ENCODE peak calls at places on chromosomes 11 and 22, in six cellular contexts. One of them, this sample, is unnamed.

GRCh38 chr11:35274909-35275807 is 136.2 kb downstream of the CD44 start:
- DNase-seq in thoracic aorta: peak; percentile 47
- DNase-seq in tibial artery: peak; percentile 85
- DNase-seq in tibial nerve: no peak
- DNase-seq in right lobe of liver: peak; percentile 79
- DNase-seq in lower lobe of right lung: peak; percentile 65
- DNase-seq in this sample: no peak

GRCh38 chr11:1919428-1920127 is at the start of gene TNNT3:
- DNase-seq in thoracic aorta: no peak
- DNase-seq in tibial artery: peak; percentile 65
- DNase-seq in tibial nerve: no peak
- DNase-seq in right lobe of liver: no peak
- DNase-seq in lower lobe of right lung: no peak
- DNase-seq in this sample: no peak

GRCh38 chr22:32808038-32808445 is 6.5 kb downstream of the TIMP3 start:
- DNase-seq in thoracic aorta: no peak
- DNase-seq in tibial artery: peak; percentile 1
- DNase-seq in tibial nerve: no peak
- DNase-seq in right lobe of liver: peak; percentile 42
- DNase-seq in lower lobe of right lung: no peak
- DNase-seq in this sample: no peak

GRCh38 chr11:24635588-24636290 is 138.9 kb downstream of the LUZP2 start:
- DNase-seq in thoracic aorta: no peak
- DNase-seq in tibial artery: no peak
- DNase-seq in tibial nerve: no peak
- DNase-seq in right lobe of liver: no peak
- DNase-seq in lower lobe of right lung: no peak
- DNase-seq in this sample: no peak

GRCh38 chr11:121586727-121587126 is 134.0 kb upstream of the SORL1-AS1 start:
- DNase-seq in thoracic aorta: no peak
- DNase-seq in tibial artery: no peak
- DNase-seq in tibial nerve: no peak
- DNase-seq in right lobe of liver: no peak
- DNase-seq in lower lobe of right lung: no peak
- DNase-seq in this sample: no peak

GRCh38 chr22:30408388-30409101 is 11.7 kb downstream of the SEC14L2 start:
- DNase-seq in thoracic aorta: no peak
- DNase-seq in tibial artery: no peak
- DNase-seq in tibial nerve: no peak
- DNase-seq in right lobe of liver: no peak
- DNase-seq in lower lobe of right lung: no peak
- DNase-seq in this sample: no peak

GRCh38 chr11:97722065-97722464 is 1298.7 kb upstream of the CNTN5 start:
- DNase-seq in thoracic aorta: no peak
- DNase-seq in tibial artery: no peak
- DNase-seq in tibial nerve: no peak
- DNase-seq in right lobe of liver: no peak
- DNase-seq in lower lobe of right lung: no peak
- DNase-seq in this sample: no peak

GRCh38 chr22:46538816-46539163 is 1.4 kb upstream of the CELSR1 start:
- DNase-seq in thoracic aorta: no peak
- DNase-seq in tibial artery: no peak
- DNase-seq in tibial nerve: no peak
- DNase-seq in right lobe of liver: no peak
- DNase-seq in lower lobe of right lung: no peak
- DNase-seq in this sample: no peak

GRCh38 chr22:45620707-45621106 is 50.9 kb upstream of the ATXN10 start:
- DNase-seq in thoracic aorta: no peak
- DNase-seq in tibial artery: peak; percentile 3
- DNase-seq in tibial nerve: no peak
- DNase-seq in right lobe of liver: no peak
- DNase-seq in lower lobe of right lung: no peak
- DNase-seq in this sample: no peak

GRCh38 chr11:95084509-95084908 is 5.1 kb upstream of the ENDOD1 start:
- DNase-seq in thoracic aorta: no peak
- DNase-seq in tibial artery: no peak
- DNase-seq in tibial nerve: no peak
- DNase-seq in right lobe of liver: no peak
- DNase-seq in lower lobe of right lung: no peak
- DNase-seq in this sample: no peak

GRCh38 chr11:13210424-13210823 is 67.2 kb upstream of the BMAL1 start:
- DNase-seq in thoracic aorta: no peak
- DNase-seq in tibial artery: peak; percentile 73
- DNase-seq in tibial nerve: peak; percentile 42
- DNase-seq in right lobe of liver: peak; percentile 41
- DNase-seq in lower lobe of right lung: peak; percentile 56
- DNase-seq in this sample: no peak

GRCh38 chr22:36764641-36765040 is 11.3 kb downstream of the IFT27 start:
- DNase-seq in thoracic aorta: no peak
- DNase-seq in tibial artery: peak; percentile 43
- DNase-seq in tibial nerve: no peak
- DNase-seq in right lobe of liver: no peak
- DNase-seq in lower lobe of right lung: no peak
- DNase-seq in this sample: no peak

GRCh38 chr11:77672276-77672675 is 34.7 kb upstream of the CLNS1A start:
- DNase-seq in thoracic aorta: no peak
- DNase-seq in tibial artery: no peak
- DNase-seq in tibial nerve: no peak
- DNase-seq in right lobe of liver: no peak
- DNase-seq in lower lobe of right lung: no peak
- DNase-seq in this sample: no peak

GRCh38 chr11:64542172-64543125 is 48.6 kb upstream of the SLC22A12 start:
- DNase-seq in thoracic aorta: no peak
- DNase-seq in tibial artery: no peak
- DNase-seq in tibial nerve: no peak
- DNase-seq in right lobe of liver: no peak
- DNase-seq in lower lobe of right lung: peak; percentile 36
- DNase-seq in this sample: no peak

GRCh38 chr11:63869686-63870085 is 30.8 kb downstream of the MARK2 start:
- DNase-seq in thoracic aorta: no peak
- DNase-seq in tibial artery: no peak
- DNase-seq in tibial nerve: no peak
- DNase-seq in right lobe of liver: no peak
- DNase-seq in lower lobe of right lung: no peak
- DNase-seq in this sample: peak; percentile 36

GRCh38 chr22:18044548-18045271 is 20.3 kb upstream of the MICAL3 start:
- DNase-seq in thoracic aorta: no peak
- DNase-seq in tibial artery: peak; percentile 82
- DNase-seq in tibial nerve: peak; percentile 47
- DNase-seq in right lobe of liver: peak; percentile 85
- DNase-seq in lower lobe of right lung: no peak
- DNase-seq in this sample: no peak

GRCh38 chr11:120398184-120398583 is 62.0 kb downstream of the ARHGEF12 start:
- DNase-seq in thoracic aorta: no peak
- DNase-seq in tibial artery: no peak
- DNase-seq in tibial nerve: no peak
- DNase-seq in right lobe of liver: no peak
- DNase-seq in lower lobe of right lung: no peak
- DNase-seq in this sample: no peak

GRCh38 chr11:86089659-86090058 is 20.8 kb upstream of the PICALM start:
- DNase-seq in thoracic aorta: no peak
- DNase-seq in tibial artery: no peak
- DNase-seq in tibial nerve: no peak
- DNase-seq in right lobe of liver: no peak
- DNase-seq in lower lobe of right lung: no peak
- DNase-seq in this sample: no peak

DNA sequence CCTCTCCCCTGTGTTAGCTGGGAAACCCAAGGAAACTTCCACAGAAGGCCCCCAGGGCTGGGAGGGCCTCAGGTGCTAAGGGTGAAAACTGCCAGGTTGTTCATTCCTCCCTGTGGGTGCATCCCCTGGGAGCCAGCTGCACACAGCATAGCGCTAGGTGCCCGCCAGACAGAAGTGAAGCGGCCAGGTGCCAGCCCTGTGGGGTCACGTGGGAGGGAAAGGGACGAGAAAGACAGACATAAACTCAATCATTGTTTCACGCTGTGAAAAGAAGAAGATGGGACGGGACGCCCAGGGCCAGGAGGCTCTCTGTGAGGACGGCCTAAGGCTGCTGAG is 31.6 kb upstream of the HMOX1 start:
- DNase-seq in thoracic aorta: no peak
- DNase-seq in tibial artery: no peak
- DNase-seq in tibial nerve: no peak
- DNase-seq in right lobe of liver: no peak
- DNase-seq in lower lobe of right lung: no peak
- DNase-seq in this sample: no peak
- H3K27ac ChIP-seq in thoracic aorta: no peak overlapping the region
- H3K27ac ChIP-seq in tibial artery: no peak overlapping the region
- H3K27ac ChIP-seq in tibial nerve: no peak overlapping the region
- H3K27ac ChIP-seq in right lobe of liver: no peak overlapping the region
- H3K27ac ChIP-seq in lower lobe of right lung: no peak overlapping the region
- H3K27ac ChIP-seq in this sample: no peak overlapping the region

GRCh38 chr11:78870655-78871054 is 296.0 kb upstream of the NARS2 start:
- DNase-seq in thoracic aorta: no peak
- DNase-seq in tibial artery: no peak
- DNase-seq in tibial nerve: no peak
- DNase-seq in right lobe of liver: no peak
- DNase-seq in lower lobe of right lung: no peak
- DNase-seq in this sample: no peak

GRCh38 chr11:78869293-78869692 is 294.6 kb upstream of the NARS2 start:
- DNase-seq in thoracic aorta: no peak
- DNase-seq in tibial artery: no peak
- DNase-seq in tibial nerve: no peak
- DNase-seq in right lobe of liver: no peak
- DNase-seq in lower lobe of right lung: no peak
- DNase-seq in this sample: no peak

DNA sequence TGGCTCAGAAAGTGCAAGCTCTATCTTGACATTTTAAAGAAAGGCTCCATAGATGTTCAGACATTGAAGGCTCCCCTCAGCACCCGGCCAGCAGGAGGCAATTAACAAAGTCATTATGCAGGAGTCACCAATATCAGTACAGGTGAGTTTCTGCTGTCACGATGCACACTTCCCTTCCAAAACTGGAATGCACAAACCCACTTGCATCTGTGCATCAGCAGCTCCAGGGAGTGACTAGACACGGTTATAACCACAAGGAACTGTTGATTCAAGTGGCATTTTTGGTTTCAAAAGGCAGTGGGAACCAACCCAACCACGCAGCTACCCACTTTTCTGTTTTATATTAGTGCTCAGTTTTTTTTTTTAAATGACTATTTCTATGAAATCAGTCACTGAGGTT is 293.9 kb upstream of the NARS2 start:
- DNase-seq in thoracic aorta: no peak
- DNase-seq in tibial artery: no peak
- DNase-seq in tibial nerve: no peak
- DNase-seq in right lobe of liver: no peak
- DNase-seq in lower lobe of right lung: no peak
- DNase-seq in this sample: no peak
- H3K27me3 ChIP-seq in thoracic aorta: no peaks in the 10 kb centered on the region
- H3K27me3 ChIP-seq in tibial artery: no peaks in the 10 kb centered on the region
- H3K27me3 ChIP-seq in tibial nerve: no peaks in the 10 kb centered on the region
- H3K27me3 ChIP-seq in right lobe of liver: no peaks in the 10 kb centered on the region
- H3K27me3 ChIP-seq in lower lobe of right lung: no peaks in the 10 kb centered on the region
- H3K27me3 ChIP-seq in this sample: no peaks in the 10 kb centered on the region

GRCh38 chr11:65646921-65647701 is 9.2 kb downstream of the SIPA1 start:
- DNase-seq in thoracic aorta: no peak
- DNase-seq in tibial artery: peak; percentile 84
- DNase-seq in tibial nerve: no peak
- DNase-seq in right lobe of liver: peak; percentile 82
- DNase-seq in lower lobe of right lung: peak; percentile 64
- DNase-seq in this sample: no peak
- H3K4me3 ChIP-seq in thoracic aorta: peak overlapping the region; percentile 56
- H3K4me3 ChIP-seq in tibial artery: peak overlapping the region; percentile 45
- H3K4me3 ChIP-seq in tibial nerve: peak overlapping the region; percentile 26
- H3K4me3 ChIP-seq in right lobe of liver: peak overlapping the region; percentile 59
- H3K4me3 ChIP-seq in lower lobe of right lung: peak overlapping the region; percentile 47
- H3K4me3 ChIP-seq in this sample: no peak overlapping the region

GRCh38 chr22:42992886-42993479 is 22.0 kb downstream of the PACSIN2 start:
- DNase-seq in thoracic aorta: no peak
- DNase-seq in tibial artery: peak; percentile 63
- DNase-seq in tibial nerve: no peak
- DNase-seq in right lobe of liver: no peak
- DNase-seq in lower lobe of right lung: no peak
- DNase-seq in this sample: no peak
- H3K27ac ChIP-seq in thoracic aorta: peak overlapping the region; percentile 94
- H3K27ac ChIP-seq in tibial artery: peak overlapping the region; percentile 83
- H3K27ac ChIP-seq in tibial nerve: peak overlapping the region; percentile 66
- H3K27ac ChIP-seq in right lobe of liver: peak overlapping the region; percentile 92
- H3K27ac ChIP-seq in lower lobe of right lung: peak overlapping the region; percentile 87
- H3K27ac ChIP-seq in this sample: no peak overlapping the region

DNA sequence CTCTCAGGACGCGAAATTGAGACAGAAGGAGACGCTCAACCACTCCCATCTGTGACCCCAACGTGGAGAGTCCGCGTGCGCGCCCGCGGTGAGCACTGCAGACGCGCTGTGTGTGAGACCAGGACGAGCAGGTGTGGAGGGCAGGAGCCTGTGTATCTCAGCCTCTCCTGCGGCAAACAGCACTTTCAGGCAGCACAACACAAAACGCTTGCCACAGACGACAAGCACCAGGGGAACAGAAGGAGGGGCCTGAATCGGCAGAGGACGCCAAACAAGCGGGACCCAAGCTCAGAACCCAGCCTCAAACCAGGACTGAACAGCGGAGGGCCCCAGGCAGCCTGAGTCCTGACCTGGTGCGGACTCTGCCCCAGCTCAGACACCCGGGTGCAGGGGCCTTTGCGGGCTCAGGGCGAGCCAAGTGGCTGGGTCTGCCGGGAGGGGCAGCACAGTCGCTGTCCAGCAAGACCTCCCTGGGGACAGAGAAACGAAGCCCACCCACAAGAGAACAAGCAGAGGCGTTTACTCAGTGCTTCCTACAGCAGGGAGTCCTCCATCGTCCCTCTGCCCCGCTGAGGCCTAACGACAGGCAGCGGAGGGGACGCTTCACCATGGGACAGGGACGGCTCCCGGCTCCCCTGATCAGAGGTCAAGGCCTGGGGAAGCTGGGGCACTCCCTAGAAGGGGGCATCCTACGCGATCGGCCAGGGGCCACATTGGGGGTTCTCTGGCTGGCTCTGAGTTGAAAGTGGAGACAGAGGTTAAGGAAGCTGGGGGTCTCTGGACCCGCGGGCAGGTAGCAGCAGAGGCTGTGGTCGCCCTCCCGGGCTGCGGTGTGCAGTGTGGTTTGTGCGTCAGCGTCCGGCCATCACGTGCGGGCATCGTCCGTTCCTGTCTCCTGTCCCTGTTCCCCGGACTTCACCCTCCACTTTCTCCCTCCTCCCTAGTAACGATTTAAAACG is 560.8 kb downstream of the BRD1 start:
- DNase-seq in thoracic aorta: no peak
- DNase-seq in tibial artery: peak; percentile 52
- DNase-seq in tibial nerve: no peak
- DNase-seq in right lobe of liver: no peak
- DNase-seq in lower lobe of right lung: no peak
- DNase-seq in this sample: no peak
- H3K27me3 ChIP-seq in thoracic aorta: no peaks in the 10 kb centered on the region
- H3K27me3 ChIP-seq in tibial artery: peaks cover 43% of the 10 kb centered on the region
- H3K27me3 ChIP-seq in tibial nerve: no peaks in the 10 kb centered on the region
- H3K27me3 ChIP-seq in right lobe of liver: no peaks in the 10 kb centered on the region
- H3K27me3 ChIP-seq in lower lobe of right lung: peaks cover 26% of the 10 kb centered on the region
- H3K27me3 ChIP-seq in this sample: no peaks in the 10 kb centered on the region